ENCODE peak calls at places on chromosomes 3 and 15, in four cellular contexts. K, B, I and N are unnamed samples.

GRCh38 chr3:166190360-166190759 is 353.1 kb upstream of the BCHE start:
- DNase-seq in K (peak; percentile 10), B (no peak), I (no peak), N (no peak)

GRCh38 chr3:140933109-140933508 is 8.5 kb upstream of the SLC25A36 start:
- DNase-seq in K (no peak), B (no peak), I (no peak), N (no peak)

GRCh38 chr3:52399593-52399992 is 45.3 kb downstream of the SEMA3G start:
- DNase-seq in K (no peak), B (no peak), I (peak; percentile 19), N (peak; percentile 53)

GRCh38 chr15:88650556-88650955 is 11.7 kb downstream of the ISG20 start:
- DNase-seq in K (no peak), B (no peak), I (no peak), N (no peak)

GRCh38 chr15:36527512-36528162 is 51.8 kb upstream of the CDIN1 start:
- DNase-seq in K (peak; percentile 87), B (no peak), I (no peak), N (no peak)

GRCh38 chr3:193269343-193269742 is 28.3 kb downstream of the PLAAT1 start:
- DNase-seq in K (no peak), B (no peak), I (no peak), N (no peak)

GRCh38 chr3:29468150-29468549 is 187.3 kb downstream of the RBMS3 start:
- DNase-seq in K (no peak), B (no peak), I (no peak), N (no peak)

GRCh38 chr3:39146611-39147373 is 6.6 kb downstream of the CSRNP1 start:
- DNase-seq in K (no peak), B (peak; percentile 69), I (peak; percentile 79), N (peak; percentile 80)

GRCh38 chr3:159872374-159873109 is 116.1 kb upstream of the IL12A start:
- DNase-seq in K (no peak), B (no peak), I (no peak), N (no peak)

GRCh38 chr15:48936666-48937065 is 27.1 kb downstream of the SHC4 start:
- DNase-seq in K (no peak), B (no peak), I (no peak), N (no peak)

GRCh38 chr3:112793311-112794081 is 53.2 kb downstream of the CD200R1L start:
- DNase-seq in K (peak; percentile 65), B (no peak), I (peak; percentile 41), N (no peak)

GRCh38 chr3:15064299-15064834 is 748 bp downstream of the MRPS25 start:
- DNase-seq in K (no peak), B (no peak), I (no peak), N (no peak)

GRCh38 chr3:131349946-131350347 is 31.6 kb upstream of the NUDT16 start:
- DNase-seq in K (no peak), B (no peak), I (peak; percentile 47), N (no peak)

GRCh38 chr15:75163150-75163564 is 38.5 kb upstream of the C15orf39 start:
- DNase-seq in K (no peak), B (no peak), I (no peak), N (no peak)

GRCh38 chr3:9986230-9986725 is 363 bp downstream of the EMC3 start:
- DNase-seq in K (no peak), B (no peak), I (no peak), N (no peak)

GRCh38 chr3:8773941-8774542 is 4.6 kb upstream of the OXTR start:
- DNase-seq in K (no peak), B (no peak), I (no peak), N (no peak)

GRCh38 chr3:8460815-8461482 is 40.7 kb upstream of the LMCD1 start:
- DNase-seq in K (no peak), B (no peak), I (no peak), N (no peak)

GRCh38 chr3:30620402-30621360 is 14.3 kb downstream of the TGFBR2 start:
- DNase-seq in K (no peak), B (no peak), I (no peak), N (no peak)

GRCh38 chr3:18349197-18349798 is 75.8 kb downstream of the SATB1 start:
- DNase-seq in K (no peak), B (no peak), I (no peak), N (no peak)

GRCh38 chr3:194686414-194686815 is 732 bp downstream of the FAM43A start:
- DNase-seq in K (no peak), B (no peak), I (no peak), N (no peak)

GRCh38 chr15:61657461-61657860 is 402.8 kb downstream of the VPS13C start:
- DNase-seq in K (no peak), B (no peak), I (no peak), N (no peak)

GRCh38 chr3:10723991-10724390 is 92.0 kb upstream of the SLC6A11 start:
- DNase-seq in K (no peak), B (no peak), I (no peak), N (no peak)

GRCh38 chr3:126209741-126210140 is 29.4 kb upstream of the ALDH1L1 start:
- DNase-seq in K (no peak), B (no peak), I (peak; percentile 39), N (no peak)

GRCh38 chr15:74134387-74135027 is 4.1 kb downstream of the ISLR2 start:
- DNase-seq in K (no peak), B (no peak), I (peak; percentile 71), N (no peak)

GRCh38 chr15:60643490-60644040 is 164.6 kb upstream of the ICE2 start:
- DNase-seq in K (no peak), B (no peak), I (no peak), N (no peak)

GRCh38 chr3:52092891-52093290 is 36.5 kb upstream of the DUSP7 start:
- DNase-seq in K (no peak), B (no peak), I (no peak), N (peak; percentile 16)

GRCh38 chr3:46942079-46942478 is 34.5 kb downstream of the CCDC12 start:
- DNase-seq in K (no peak), B (no peak), I (no peak), N (no peak)

GRCh38 chr3:194607592-194608386 is 25.4 kb downstream of the TMEM44 start:
- DNase-seq in K (no peak), B (no peak), I (no peak), N (no peak)

GRCh38 chr3:123818921-123819429 is 65.2 kb downstream of the MYLK start:
- DNase-seq in K (no peak), B (no peak), I (no peak), N (no peak)

GRCh38 chr3:14852721-14853120 is 34.0 kb downstream of the FGD5 start:
- DNase-seq in K (no peak), B (no peak), I (no peak), N (no peak)

GRCh38 chr3:65914032-65914739 is 124.5 kb downstream of the MAGI1 start:
- DNase-seq in K (no peak), B (no peak), I (no peak), N (no peak)

GRCh38 chr3:36957862-36958686 is 13.2 kb upstream of the TRANK1 start:
- DNase-seq in K (no peak), B (no peak), I (no peak), N (no peak)

GRCh38 chr3:53721187-53721946 is 124.9 kb downstream of the CHDH start:
- DNase-seq in K (no peak), B (no peak), I (no peak), N (no peak)

GRCh38 chr15:74319596-74320357 is 47.7 kb downstream of the CYP11A1 start:
- DNase-seq in K (peak; percentile 66), B (no peak), I (peak; percentile 44), N (no peak)

GRCh38 chr3:60136606-60137005 is 1086.8 kb upstream of the CFAP20DC start:
- DNase-seq in K (no peak), B (no peak), I (no peak), N (no peak)